ENCODE peak calls at places on chromosome 1, in ten cellular contexts. K is LoVo; R is activated T-cell treated with anti-CD3 and anti-CD28 coated beads, Interleukin-2, amount 50 U/mL, for 1 hour; A is fibroblast of pulmonary artery; M is IMR-90; O is RWPE1; N is ureter; H is retinal pigment epithelial cell; F is thoracic aorta; X is omental fat pad. B is an unnamed sample.

GRCh38 chr1:181936768-181937581 is 124.5 kb downstream of the ZNF648 start:
- DNase-seq in K (peak; percentile 60), R (peak; percentile 24), A (no peak), M (no peak), O (peak; percentile 61), N (peak; percentile 57), H (peak; percentile 3), F (no peak), X (no peak), B (no peak)

GRCh38 chr1:4433075-4433474 is 221.3 kb upstream of the AJAP1 start:
- DNase-seq in K (no peak), R (no peak), A (no peak), M (no peak), O (no peak), N (no peak), H (no peak), F (no peak), X (no peak), B (no peak)

GRCh38 chr1:211009944-211010343 is 124.0 kb downstream of the KCNH1 start:
- DNase-seq in K (no peak), R (no peak), A (no peak), M (no peak), O (no peak), N (no peak), H (no peak), F (no peak), X (no peak), B (no peak)

GRCh38 chr1:54543729-54544496 is 4.1 kb upstream of the ACOT11 start:
- DNase-seq in K (no peak), R (no peak), A (peak; percentile 66), M (peak; percentile 84), O (peak; percentile 38), N (no peak), H (peak; percentile 39), F (no peak), X (no peak), B (no peak)

GRCh38 chr1:93686497-93687250 is 5.0 kb upstream of the BCAR3 start:
- DNase-seq in K (no peak), R (no peak), A (no peak), M (no peak), O (no peak), N (no peak), H (no peak), F (no peak), X (no peak), B (no peak)

GRCh38 chr1:15141933-15142647 is 11.5 kb upstream of the TMEM51 start:
- DNase-seq in K (no peak), R (no peak), A (peak; percentile 65), M (peak; percentile 52), O (peak; percentile 28), N (no peak), H (no peak), F (no peak), X (no peak), B (no peak)

GRCh38 chr1:162905759-162906158 is 44.8 kb upstream of the CCDC190 start:
- DNase-seq in K (peak; percentile 9), R (no peak), A (peak; percentile 69), M (peak; percentile 81), O (peak; percentile 76), N (no peak), H (peak; percentile 98), F (no peak), X (no peak), B (no peak)

GRCh38 chr1:227486559-227486958 is 76.8 kb upstream of the ZNF678 start:
- DNase-seq in K (no peak), R (no peak), A (no peak), M (no peak), O (no peak), N (no peak), H (no peak), F (no peak), X (no peak), B (no peak)

GRCh38 chr1:91609571-91609970 is 108.9 kb downstream of the CDC7 start:
- DNase-seq in K (peak; percentile 82), R (no peak), A (peak; percentile 27), M (peak; percentile 77), O (peak; percentile 76), N (no peak), H (no peak), F (no peak), X (no peak), B (peak; percentile 20)

GRCh38 chr1:230292739-230293720 is 133.1 kb downstream of the PGBD5 start:
- DNase-seq in K (no peak), R (no peak), A (no peak), M (no peak), O (no peak), N (no peak), H (no peak), F (no peak), X (no peak), B (no peak)

GRCh38 chr1:221171768-221172167 is 292.5 kb downstream of the HLX start:
- DNase-seq in K (no peak), R (no peak), A (no peak), M (no peak), O (no peak), N (no peak), H (no peak), F (no peak), X (no peak), B (no peak)

GRCh38 chr1:53629101-53629691 is 109.8 kb downstream of the GLIS1 start:
- DNase-seq in K (no peak), R (no peak), A (no peak), M (no peak), O (no peak), N (peak; percentile 28), H (no peak), F (no peak), X (no peak), B (no peak)

GRCh38 chr1:21051177-21051576 is 125.5 kb downstream of the EIF4G3 start:
- DNase-seq in K (no peak), R (no peak), A (no peak), M (no peak), O (no peak), N (no peak), H (no peak), F (no peak), X (no peak), B (no peak)

GRCh38 chr1:37723390-37724078 is 31.2 kb downstream of the CDCA8 start:
- DNase-seq in K (no peak), R (no peak), A (peak; percentile 8), M (no peak), O (no peak), N (no peak), H (no peak), F (no peak), X (no peak), B (no peak)

GRCh38 chr1:24541711-24542346 is 14.1 kb upstream of the NCMAP start:
- DNase-seq in K (no peak), R (no peak), A (no peak), M (no peak), O (no peak), N (no peak), H (no peak), F (no peak), X (no peak), B (no peak)

GRCh38 chr1:116521186-116521585 is 49.6 kb downstream of the CD58 start:
- DNase-seq in K (no peak), R (no peak), A (peak; percentile 76), M (peak; percentile 41), O (no peak), N (no peak), H (peak; percentile 26), F (no peak), X (no peak), B (no peak)

GRCh38 chr1:41915786-41916571 is 2.7 kb downstream of the HIVEP3 start:
- DNase-seq in K (no peak), R (peak; percentile 33), A (no peak), M (no peak), O (no peak), N (peak; percentile 65), H (no peak), F (no peak), X (no peak), B (no peak)

GRCh38 chr1:111520040-111520439 is 16.6 kb upstream of the ADORA3 start:
- DNase-seq in K (no peak), R (no peak), A (no peak), M (no peak), O (no peak), N (no peak), H (no peak), F (no peak), X (no peak), B (no peak)

B was measured in gastrocnemius medialis.